ENCODE peak calls at places on chromosomes 3 and 15, in four cellular contexts. D, J, V and O are unnamed samples.

GRCh38 chr15:26113296-26113695 is 250.2 kb upstream of the ATP10A start:
- DNase-seq in D (no peak), J (no peak), V (no peak), O (no peak)

GRCh38 chr15:96409231-96410138 is 79.0 kb downstream of the NR2F2 start:
- DNase-seq in D (peak), J (no peak), V (no peak), O (no peak)

GRCh38 chr3:149085828-149086231 is 503 bp downstream of the HLTF start:
- DNase-seq in D (peak), J (no peak), V (no peak), O (no peak)

GRCh38 chr3:101203411-101203810 is 117.0 kb downstream of the IMPG2 start:
- DNase-seq in D (peak), J (no peak), V (no peak), O (no peak)

GRCh38 chr3:104367000-104367399 is 999.7 kb upstream of the ALCAM start:
- DNase-seq in D (no peak), J (no peak), V (no peak), O (no peak)

GRCh38 chr15:77028451-77029165 is 33.7 kb downstream of the PSTPIP1 start:
- DNase-seq in D (no peak), J (no peak), V (no peak), O (peak)

GRCh38 chr3:123877466-123877865 is 6.7 kb downstream of the MYLK start:
- DNase-seq in D (no peak), J (no peak), V (no peak), O (no peak)

GRCh38 chr15:62847900-62848489 is 194.6 kb upstream of the TPM1 start:
- DNase-seq in D (peak), J (peak), V (peak), O (peak)

GRCh38 chr3:112038863-112039262 is 4.3 kb downstream of the TMPRSS7 start:
- DNase-seq in D (peak), J (no peak), V (no peak), O (no peak)

GRCh38 chr3:55473788-55474187 is 13.3 kb downstream of the WNT5A start:
- DNase-seq in D (no peak), J (no peak), V (no peak), O (no peak)

GRCh38 chr3:182364723-182365650 is 428.3 kb upstream of the ATP11B start:
- DNase-seq in D (no peak), J (no peak), V (no peak), O (no peak)

GRCh38 chr3:140243536-140243935 is 308.6 kb downstream of the CLSTN2 start:
- DNase-seq in D (no peak), J (no peak), V (no peak), O (no peak)

GRCh38 chr15:95068847-95069518 is 837.6 kb downstream of the MCTP2 start:
- DNase-seq in D (no peak), J (no peak), V (no peak), O (no peak)

GRCh38 chr3:37991823-37992222 is 1.2 kb downstream of the VILL start:
- DNase-seq in D (no peak), J (no peak), V (no peak), O (no peak)

GRCh38 chr3:152317956-152318355 is 49.2 kb downstream of the MBNL1 start:
- DNase-seq in D (peak), J (no peak), V (peak), O (no peak)

GRCh38 chr3:10334461-10334860 is 13.5 kb upstream of the SEC13 start:
- DNase-seq in D (peak), J (no peak), V (peak), O (no peak)

GRCh38 chr15:77836116-77836798 is 203.5 kb upstream of the LINGO1 start:
- DNase-seq in D (peak), J (no peak), V (no peak), O (no peak)

GRCh38 chr15:29613951-29614382 is 208.3 kb downstream of the TJP1 start:
- DNase-seq in D (peak), J (no peak), V (no peak), O (no peak)

GRCh38 chr15:76324066-76324465 is 12.5 kb upstream of the ISL2 start:
- DNase-seq in D (no peak), J (no peak), V (no peak), O (no peak)

GRCh38 chr15:75739791-75740190 is 27.1 kb upstream of the CSPG4 start:
- DNase-seq in D (no peak), J (no peak), V (no peak), O (no peak)

GRCh38 chr3:30232142-30232541 is 374.3 kb upstream of the TGFBR2 start:
- DNase-seq in D (peak), J (no peak), V (peak), O (no peak)

GRCh38 chr3:49253512-49253911 is 23.5 kb downstream of the C3orf62 start:
- DNase-seq in D (no peak), J (no peak), V (no peak), O (no peak)

GRCh38 chr3:139358857-139359562 is 15.2 kb downstream of the MRPS22 start:
- DNase-seq in D (no peak), J (no peak), V (no peak), O (no peak)